ENCODE peak calls at places on chromosomes 13 and 19, in ten cellular contexts. J is stimulated activated CD4-positive, alpha-beta T cell treated with anti-CD3 and anti-CD28 coated beads, Interleukin-2, amount 100 ng/mL, for 48 hours; Z is iPS DF 6.9; B is skeletal muscle cell; P is endodermal cell; Q is mucosa of descending colon; O is fibroblast of mammary gland; E is occipital lobe; G is Daoy; W is T-helper 9 cell. S is an unnamed sample.

GRCh38 chr13:31069808-31070544 is 91.7 kb downstream of the HSPH1 start:
- DNase-seq in B (no peak), O (no peak), Z (no peak), W (no peak), Q (no peak), P (peak; percentile 78), E (no peak), G (no peak), J (no peak), S (no peak)

GRCh38 chr13:110330491-110331001 is 23.5 kb downstream of the COL4A2 start:
- DNase-seq in O (peak; percentile 72), W (no peak), B (no peak), J (no peak), Z (no peak), P (no peak), Q (no peak), E (no peak), G (peak; percentile 78), S (no peak)

GRCh38 chr13:51262501-51263211 is 40.5 kb downstream of the FAM124A start:
- DNase-seq in O (no peak), W (no peak), G (no peak), P (no peak), J (no peak), Q (no peak), Z (no peak), E (no peak), B (no peak), S (no peak)

GRCh38 chr13:44013666-44014291 is 134.1 kb downstream of the LACC1 start:
- DNase-seq in W (no peak), B (peak; percentile 42), J (no peak), P (no peak), Z (no peak), O (peak; percentile 63), Q (no peak), G (peak; percentile 13), E (no peak), S (no peak)

GRCh38 chr19:31214086-31214485 is 135.2 kb downstream of the TSHZ3 start:
- DNase-seq in O (peak; percentile 99), W (peak; percentile 77), P (no peak), E (no peak), Q (peak; percentile 63), J (peak; percentile 73), B (peak; percentile 99), G (peak; percentile 99), Z (no peak), S (peak; percentile 69)

GRCh38 chr19:3397266-3398022 is 31.1 kb downstream of the NFIC start:
- DNase-seq in Q (peak; percentile 73), E (no peak), J (no peak), W (no peak), O (peak; percentile 44), B (no peak), P (peak; percentile 66), Z (no peak), G (no peak), S (peak; percentile 44)

GRCh38 chr19:51342631-51343569 is 961 bp upstream of the VSIG10L start:
- DNase-seq in W (no peak), P (peak; percentile 75), Z (no peak), B (no peak), J (no peak), Q (peak; percentile 21), E (no peak), O (no peak), G (no peak), S (no peak)

GRCh38 chr13:37617162-37617561 is 18.6 kb upstream of the POSTN start:
- DNase-seq in W (no peak), E (no peak), Q (no peak), B (peak; percentile 69), J (no peak), O (peak; percentile 55), G (no peak), Z (no peak), P (no peak), S (no peak)

GRCh38 chr19:5903054-5903501 is 512 bp downstream of the NDUFA11 start:
- DNase-seq in O (peak; percentile 64), W (no peak), Z (no peak), G (peak; percentile 55), J (no peak), E (no peak), P (no peak), Q (no peak), B (no peak), S (no peak)

GRCh38 chr13:93726173-93727019 is 499.8 kb downstream of the GPC6 start:
- DNase-seq in E (no peak), O (peak; percentile 49), P (no peak), Q (no peak), J (no peak), Z (no peak), B (no peak), G (no peak), W (no peak), S (no peak)